ENCODE peak calls at places on chromosomes 2 and 18, in six cellular contexts. K is H1, S is mesendoderm, N is mesenchymal stem cell, E is neuronal stem cell, Y is IMR-90. F is an unnamed sample.
A peak's percentile ranks its signal among the peaks of the same experiment; 100 is the strongest.

GRCh38 chr2:30487603-30488002 is 40.6 kb downstream of the LCLAT1 start:
- DNase-seq in K (no peak), S (no peak), N (no peak), E (no peak), Y (no peak), F (no peak)

GRCh38 chr2:17934721-17935120 is 56.3 kb downstream of the KCNS3 start:
- DNase-seq in K (no peak), S (no peak), N (peak; percentile 49), E (no peak), Y (peak; percentile 89), F (no peak)

GRCh38 chr2:240789501-240790369 is 30.3 kb downstream of the KIF1A start:
- DNase-seq in K (no peak), S (no peak), N (no peak), E (no peak), Y (no peak), F (no peak)

GRCh38 chr18:33749831-33750230 is 171.8 kb downstream of the ASXL3 start:
- DNase-seq in K (no peak), S (no peak), N (no peak), E (no peak), Y (no peak), F (no peak)

GRCh38 chr18:34659579-34660517 is 50.2 kb upstream of the DTNA start:
- DNase-seq in K (no peak), S (peak; percentile 98), N (peak; percentile 97), E (peak; percentile 57), Y (peak; percentile 97), F (peak; percentile 85)

GRCh38 chr2:231563378-231563961 is 29.2 kb upstream of the TEX44 start:
- DNase-seq in K (peak; percentile 78), S (peak; percentile 85), N (peak; percentile 73), E (peak; percentile 51), Y (peak; percentile 57), F (peak; percentile 86)

GRCh38 chr2:19287324-19287723 is 71.1 kb downstream of the OSR1 start:
- DNase-seq in K (no peak), S (no peak), N (no peak), E (no peak), Y (peak; percentile 12), F (no peak)

GRCh38 chr2:6866239-6866745 is 585 bp upstream of the CMPK2 start:
- DNase-seq in K (no peak), S (peak; percentile 71), N (peak; percentile 37), E (no peak), Y (peak; percentile 3), F (peak; percentile 48)

GRCh38 chr2:191854385-191855372 is 7.8 kb upstream of the CAVIN2 start:
- DNase-seq in K (no peak), S (peak; percentile 79), N (no peak), E (no peak), Y (no peak), F (no peak)

GRCh38 chr2:67108231-67108630 is 288.9 kb upstream of the ETAA1 start:
- DNase-seq in K (no peak), S (no peak), N (no peak), E (no peak), Y (no peak), F (no peak)

GRCh38 chr2:171347158-171347557 is 86.6 kb downstream of the METTL8 start:
- DNase-seq in K (no peak), S (no peak), N (peak; percentile 54), E (no peak), Y (peak; percentile 19), F (no peak)

GRCh38 chr18:5305835-5306234 is 10.3 kb upstream of the ZBTB14 start:
- DNase-seq in K (no peak), S (no peak), N (no peak), E (no peak), Y (no peak), F (no peak)

GRCh38 chr2:138115664-138116063 is 151.4 kb downstream of the HNMT start:
- DNase-seq in K (no peak), S (no peak), N (no peak), E (no peak), Y (no peak), F (no peak)

GRCh38 chr2:70121627-70122372 is 34.5 kb downstream of the PCBP1 start:
- DNase-seq in K (no peak), S (no peak), N (no peak), E (no peak), Y (no peak), F (no peak)

GRCh38 chr18:63887424-63887823 is at the start of gene SERPINB2:
- DNase-seq in K (no peak), S (no peak), N (no peak), E (no peak), Y (peak; percentile 41), F (no peak)

GRCh38 chr2:106579750-106580197 is 92.6 kb downstream of the CD8B2 start:
- DNase-seq in K (no peak), S (no peak), N (no peak), E (no peak), Y (no peak), F (no peak)

GRCh38 chr2:138502253-138503086 is 900 bp downstream of the SPOPL start:
- DNase-seq in K (no peak), S (peak; percentile 45), N (peak; percentile 21), E (no peak), Y (no peak), F (no peak)

GRCh38 chr18:44546954-44547353 is 133.7 kb upstream of the SETBP1 start:
- DNase-seq in K (no peak), S (no peak), N (no peak), E (no peak), Y (no peak), F (no peak)

GRCh38 chr18:3012306-3012919 is 531 bp downstream of the LPIN2 start:
- DNase-seq in K (peak; percentile 70), S (peak; percentile 33), N (peak; percentile 42), E (no peak), Y (peak; percentile 20), F (peak; percentile 50)

GRCh38 chr18:68215931-68216330 is 499.0 kb downstream of the TMX3 start:
- DNase-seq in K (no peak), S (no peak), N (peak; percentile 38), E (no peak), Y (peak; percentile 45), F (no peak)

GRCh38 chr2:145356046-145356445 is 836.1 kb upstream of the ZEB2 start:
- DNase-seq in K (no peak), S (no peak), N (no peak), E (no peak), Y (peak; percentile 41), F (no peak)

GRCh38 chr18:13647761-13648160 is 78.6 kb downstream of the FAM210A start:
- DNase-seq in K (no peak), S (no peak), N (no peak), E (no peak), Y (no peak), F (no peak)

GRCh38 chr2:60570281-60570680 is 16.8 kb upstream of the BCL11A start:
- DNase-seq in K (no peak), S (no peak), N (no peak), E (no peak), Y (no peak), F (no peak)

GRCh38 chr18:30486856-30487255 is 555.7 kb downstream of the DSC3 start:
- DNase-seq in K (no peak), S (no peak), N (no peak), E (no peak), Y (no peak), F (no peak)

GRCh38 chr2:240887631-240888030 is 8.3 kb downstream of the MAB21L4 start:
- DNase-seq in K (no peak), S (no peak), N (no peak), E (no peak), Y (no peak), F (no peak)

GRCh38 chr2:24253303-24253919 is 78.6 kb downstream of the FAM228A start:
- DNase-seq in K (no peak), S (peak; percentile 45), N (no peak), E (no peak), Y (peak; percentile 41), F (no peak)

GRCh38 chr2:189524746-189525145 is 55.8 kb downstream of the SLC40A1 start:
- DNase-seq in K (no peak), S (no peak), N (no peak), E (no peak), Y (no peak), F (no peak)

GRCh38 chr2:189528617-189529016 is 52.0 kb downstream of the SLC40A1 start:
- DNase-seq in K (no peak), S (no peak), N (no peak), E (no peak), Y (no peak), F (no peak)

GRCh38 chr2:189527812-189528591 is 52.6 kb downstream of the SLC40A1 start:
- DNase-seq in K (no peak), S (no peak), N (no peak), E (no peak), Y (no peak), F (no peak)

GRCh38 chr2:189526241-189526640 is 54.3 kb downstream of the SLC40A1 start:
- DNase-seq in K (no peak), S (no peak), N (no peak), E (no peak), Y (no peak), F (no peak)

GRCh38 chr2:189526936-189527654 is 53.5 kb downstream of the SLC40A1 start:
- DNase-seq in K (no peak), S (no peak), N (no peak), E (no peak), Y (no peak), F (no peak)
- H2AK5ac ChIP-seq in K (no peak overlapping the region), S (no peak overlapping the region), N (no peak overlapping the region), E (no peak overlapping the region), Y (no peak overlapping the region), F (no peak overlapping the region)

GRCh38 chr2:153195342-153195741 is 283.2 kb downstream of the RPRM start:
- DNase-seq in K (no peak), S (no peak), N (no peak), E (no peak), Y (no peak), F (no peak)
- H2AK5ac ChIP-seq in K (no peak overlapping the region), S (no peak overlapping the region), N (no peak overlapping the region), E (no peak overlapping the region), Y (no peak overlapping the region), F (no peak overlapping the region)

DNA sequence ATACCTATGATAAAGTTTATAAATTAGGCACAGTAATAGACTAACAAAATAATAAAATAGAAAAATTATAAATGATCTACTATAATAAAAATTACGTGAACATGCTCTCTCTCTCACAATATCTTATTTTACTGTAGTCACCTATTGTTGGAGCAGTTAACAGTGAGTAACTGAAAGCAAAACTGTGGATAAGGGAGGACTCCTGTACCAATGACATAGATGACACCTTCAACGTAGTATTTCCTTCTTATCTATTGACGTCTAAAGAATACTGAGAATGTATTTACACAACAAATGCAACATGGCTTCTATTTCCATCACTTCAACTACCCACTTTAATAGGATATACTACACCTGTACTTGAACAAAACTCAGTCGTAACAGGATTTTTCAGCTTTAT is 31.5 kb downstream of the HNRNPLL start:
- DNase-seq in K (no peak), S (no peak), N (no peak), E (no peak), Y (no peak), F (no peak)
- H2AK5ac ChIP-seq in K (no peak overlapping the region), S (no peak overlapping the region), N (no peak overlapping the region), E (no peak overlapping the region), Y (no peak overlapping the region), F (no peak overlapping the region)

GRCh38 chr2:215782271-215782670 is 231.1 kb downstream of the MREG start:
- DNase-seq in K (no peak), S (no peak), N (no peak), E (no peak), Y (no peak), F (no peak)
- H2AK5ac ChIP-seq in K (no peak overlapping the region), S (no peak overlapping the region), N (no peak overlapping the region), E (no peak overlapping the region), Y (no peak overlapping the region), F (no peak overlapping the region)

GRCh38 chr2:85769987-85770362 is 16.2 kb downstream of the ATOH8 start:
- DNase-seq in K (no peak), S (no peak), N (no peak), E (no peak), Y (no peak), F (no peak)
- H2AK5ac ChIP-seq in K (no peak overlapping the region), S (no peak overlapping the region), N (peak overlapping the region; percentile 59), E (peak overlapping the region; percentile 15), Y (peak overlapping the region; percentile 69), F (no peak overlapping the region)

F was measured in H9.